ENCODE peak calls at places on chromosomes 11 and 22, in nine cellular contexts. One of them, this sample, is unnamed.

GRCh38 chr11:19225599-19225998 is 15.1 kb downstream of the E2F8 start:
- DNase-seq in IMR-90: no peak
- DNase-seq in psoas muscle: no peak
- DNase-seq in fibroblast of lung: no peak
- DNase-seq in esophagus squamous epithelium: no peak
- DNase-seq in foreskin keratinocyte: no peak
- DNase-seq in natural killer cell: no peak
- DNase-seq in dorsolateral prefrontal cortex: no peak
- DNase-seq in heart left ventricle: no peak
- DNase-seq in this sample: no peak

GRCh38 chr22:38454361-38455062 is 487 bp downstream of the KCNJ4 start:
- DNase-seq in psoas muscle: no peak
- DNase-seq in heart left ventricle: no peak
- DNase-seq in esophagus squamous epithelium: no peak
- DNase-seq in natural killer cell: no peak
- DNase-seq in fibroblast of lung: no peak
- DNase-seq in foreskin keratinocyte: no peak
- DNase-seq in IMR-90: no peak
- DNase-seq in dorsolateral prefrontal cortex: no peak
- DNase-seq in this sample: no peak

GRCh38 chr22:37817705-37818311 is 5.4 kb upstream of the GALR3 start:
- DNase-seq in fibroblast of lung: peak; percentile 76
- DNase-seq in IMR-90: peak; percentile 68
- DNase-seq in foreskin keratinocyte: no peak
- DNase-seq in esophagus squamous epithelium: no peak
- DNase-seq in natural killer cell: peak; percentile 85
- DNase-seq in dorsolateral prefrontal cortex: peak; percentile 82
- DNase-seq in psoas muscle: peak; percentile 86
- DNase-seq in heart left ventricle: peak; percentile 91
- DNase-seq in this sample: peak; percentile 89

GRCh38 chr11:120613264-120614226 is 102.0 kb downstream of the GRIK4 start:
- DNase-seq in foreskin keratinocyte: no peak
- DNase-seq in IMR-90: no peak
- DNase-seq in psoas muscle: no peak
- DNase-seq in natural killer cell: no peak
- DNase-seq in fibroblast of lung: no peak
- DNase-seq in esophagus squamous epithelium: no peak
- DNase-seq in dorsolateral prefrontal cortex: no peak
- DNase-seq in heart left ventricle: no peak
- DNase-seq in this sample: no peak

GRCh38 chr11:67438121-67438902 is 830 bp upstream of the PTPRCAP start:
- DNase-seq in foreskin keratinocyte: no peak
- DNase-seq in natural killer cell: peak; percentile 55
- DNase-seq in esophagus squamous epithelium: no peak
- DNase-seq in fibroblast of lung: no peak
- DNase-seq in IMR-90: no peak
- DNase-seq in dorsolateral prefrontal cortex: no peak
- DNase-seq in psoas muscle: no peak
- DNase-seq in heart left ventricle: no peak
- DNase-seq in this sample: peak; percentile 53

GRCh38 chr11:124887667-124888013 is 10.0 kb downstream of the ROBO4 start:
- DNase-seq in esophagus squamous epithelium: no peak
- DNase-seq in psoas muscle: no peak
- DNase-seq in heart left ventricle: no peak
- DNase-seq in dorsolateral prefrontal cortex: no peak
- DNase-seq in fibroblast of lung: no peak
- DNase-seq in IMR-90: no peak
- DNase-seq in foreskin keratinocyte: no peak
- DNase-seq in natural killer cell: no peak
- DNase-seq in this sample: no peak

GRCh38 chr22:20951932-20952380 is 15.1 kb upstream of the AIFM3 start:
- DNase-seq in natural killer cell: no peak
- DNase-seq in psoas muscle: no peak
- DNase-seq in heart left ventricle: no peak
- DNase-seq in IMR-90: no peak
- DNase-seq in esophagus squamous epithelium: no peak
- DNase-seq in dorsolateral prefrontal cortex: no peak
- DNase-seq in fibroblast of lung: no peak
- DNase-seq in foreskin keratinocyte: no peak
- DNase-seq in this sample: no peak

GRCh38 chr22:29630180-29630498 is 26.7 kb downstream of the NF2 start:
- DNase-seq in psoas muscle: no peak
- DNase-seq in natural killer cell: no peak
- DNase-seq in foreskin keratinocyte: no peak
- DNase-seq in dorsolateral prefrontal cortex: no peak
- DNase-seq in fibroblast of lung: no peak
- DNase-seq in IMR-90: no peak
- DNase-seq in heart left ventricle: no peak
- DNase-seq in esophagus squamous epithelium: no peak
- DNase-seq in this sample: no peak

GRCh38 chr11:57618438-57618837 is 21.0 kb downstream of the SERPING1 start:
- DNase-seq in IMR-90: no peak
- DNase-seq in foreskin keratinocyte: no peak
- DNase-seq in esophagus squamous epithelium: no peak
- DNase-seq in natural killer cell: no peak
- DNase-seq in fibroblast of lung: no peak
- DNase-seq in heart left ventricle: no peak
- DNase-seq in psoas muscle: no peak
- DNase-seq in dorsolateral prefrontal cortex: no peak
- DNase-seq in this sample: no peak

GRCh38 chr11:44634401-44635281 is 69.2 kb downstream of the CD82 start:
- DNase-seq in heart left ventricle: peak; percentile 86
- DNase-seq in dorsolateral prefrontal cortex: peak; percentile 88
- DNase-seq in esophagus squamous epithelium: no peak
- DNase-seq in natural killer cell: no peak
- DNase-seq in foreskin keratinocyte: no peak
- DNase-seq in fibroblast of lung: peak; percentile 83
- DNase-seq in psoas muscle: peak; percentile 79
- DNase-seq in IMR-90: peak; percentile 79
- DNase-seq in this sample: no peak

GRCh38 chr11:723120-723883 is 17.3 kb downstream of the EPS8L2 start:
- DNase-seq in fibroblast of lung: peak; percentile 44
- DNase-seq in IMR-90: peak; percentile 68
- DNase-seq in psoas muscle: peak; percentile 31
- DNase-seq in esophagus squamous epithelium: no peak
- DNase-seq in heart left ventricle: no peak
- DNase-seq in natural killer cell: peak; percentile 54
- DNase-seq in foreskin keratinocyte: no peak
- DNase-seq in dorsolateral prefrontal cortex: no peak
- DNase-seq in this sample: no peak

GRCh38 chr11:44516688-44517301 is 48.7 kb upstream of the CD82 start:
- DNase-seq in natural killer cell: no peak
- DNase-seq in IMR-90: no peak
- DNase-seq in heart left ventricle: no peak
- DNase-seq in foreskin keratinocyte: no peak
- DNase-seq in esophagus squamous epithelium: no peak
- DNase-seq in dorsolateral prefrontal cortex: no peak
- DNase-seq in fibroblast of lung: no peak
- DNase-seq in psoas muscle: no peak
- DNase-seq in this sample: no peak

GRCh38 chr22:43053176-43053575 is 36.0 kb downstream of the TTLL1 start:
- DNase-seq in psoas muscle: no peak
- DNase-seq in dorsolateral prefrontal cortex: no peak
- DNase-seq in foreskin keratinocyte: no peak
- DNase-seq in esophagus squamous epithelium: no peak
- DNase-seq in natural killer cell: no peak
- DNase-seq in fibroblast of lung: no peak
- DNase-seq in heart left ventricle: no peak
- DNase-seq in IMR-90: no peak
- DNase-seq in this sample: no peak

GRCh38 chr11:83922318-83922717 is 636.2 kb upstream of the CCDC90B start:
- DNase-seq in psoas muscle: no peak
- DNase-seq in dorsolateral prefrontal cortex: no peak
- DNase-seq in IMR-90: no peak
- DNase-seq in heart left ventricle: no peak
- DNase-seq in esophagus squamous epithelium: no peak
- DNase-seq in fibroblast of lung: no peak
- DNase-seq in natural killer cell: no peak
- DNase-seq in foreskin keratinocyte: no peak
- DNase-seq in this sample: no peak

GRCh38 chr11:64852804-64853520 is 8.5 kb upstream of the CDC42BPG start:
- DNase-seq in esophagus squamous epithelium: no peak
- DNase-seq in heart left ventricle: no peak
- DNase-seq in IMR-90: no peak
- DNase-seq in fibroblast of lung: no peak
- DNase-seq in natural killer cell: no peak
- DNase-seq in dorsolateral prefrontal cortex: no peak
- DNase-seq in foreskin keratinocyte: no peak
- DNase-seq in psoas muscle: no peak
- DNase-seq in this sample: peak; percentile 48

GRCh38 chr11:114348200-114349191 is 51.8 kb downstream of the C11orf71 start:
- DNase-seq in esophagus squamous epithelium: no peak
- DNase-seq in fibroblast of lung: peak; percentile 61
- DNase-seq in IMR-90: peak; percentile 80
- DNase-seq in natural killer cell: no peak
- DNase-seq in psoas muscle: no peak
- DNase-seq in heart left ventricle: no peak
- DNase-seq in foreskin keratinocyte: no peak
- DNase-seq in dorsolateral prefrontal cortex: peak; percentile 28
- DNase-seq in this sample: no peak

GRCh38 chr11:79066456-79067354 is 374.1 kb downstream of the TENM4 start:
- DNase-seq in esophagus squamous epithelium: no peak
- DNase-seq in dorsolateral prefrontal cortex: peak; percentile 71
- DNase-seq in natural killer cell: no peak
- DNase-seq in heart left ventricle: no peak
- DNase-seq in IMR-90: no peak
- DNase-seq in fibroblast of lung: no peak
- DNase-seq in psoas muscle: no peak
- DNase-seq in foreskin keratinocyte: no peak
- DNase-seq in this sample: no peak

GRCh38 chr11:114270531-114271270 is 25.5 kb upstream of the NNMT start:
- DNase-seq in heart left ventricle: no peak
- DNase-seq in esophagus squamous epithelium: no peak
- DNase-seq in psoas muscle: no peak
- DNase-seq in foreskin keratinocyte: no peak
- DNase-seq in IMR-90: no peak
- DNase-seq in natural killer cell: no peak
- DNase-seq in dorsolateral prefrontal cortex: no peak
- DNase-seq in fibroblast of lung: no peak
- DNase-seq in this sample: no peak

GRCh38 chr11:57133616-57134015 is 48.1 kb upstream of the LRRC55 start:
- DNase-seq in dorsolateral prefrontal cortex: no peak
- DNase-seq in heart left ventricle: no peak
- DNase-seq in esophagus squamous epithelium: no peak
- DNase-seq in foreskin keratinocyte: no peak
- DNase-seq in IMR-90: no peak
- DNase-seq in fibroblast of lung: no peak
- DNase-seq in natural killer cell: no peak
- DNase-seq in psoas muscle: no peak
- DNase-seq in this sample: no peak

GRCh38 chr11:33258631-33259184 is 1.5 kb downstream of the HIPK3 start:
- DNase-seq in heart left ventricle: no peak
- DNase-seq in fibroblast of lung: peak; percentile 67
- DNase-seq in psoas muscle: no peak
- DNase-seq in esophagus squamous epithelium: no peak
- DNase-seq in foreskin keratinocyte: peak; percentile 70
- DNase-seq in natural killer cell: no peak
- DNase-seq in IMR-90: peak; percentile 56
- DNase-seq in dorsolateral prefrontal cortex: no peak
- DNase-seq in this sample: no peak

GRCh38 chr11:65241134-65241533 is 20.6 kb upstream of the POLA2 start:
- DNase-seq in psoas muscle: no peak
- DNase-seq in fibroblast of lung: no peak
- DNase-seq in esophagus squamous epithelium: no peak
- DNase-seq in foreskin keratinocyte: no peak
- DNase-seq in heart left ventricle: no peak
- DNase-seq in IMR-90: no peak
- DNase-seq in dorsolateral prefrontal cortex: no peak
- DNase-seq in natural killer cell: no peak
- DNase-seq in this sample: no peak

GRCh38 chr11:133619973-133620372 is 87.7 kb upstream of the OPCML start:
- DNase-seq in esophagus squamous epithelium: no peak
- DNase-seq in natural killer cell: no peak
- DNase-seq in IMR-90: no peak
- DNase-seq in psoas muscle: no peak
- DNase-seq in foreskin keratinocyte: no peak
- DNase-seq in dorsolateral prefrontal cortex: no peak
- DNase-seq in fibroblast of lung: no peak
- DNase-seq in heart left ventricle: no peak
- DNase-seq in this sample: no peak

GRCh38 chr11:70240337-70240736 is 30.2 kb upstream of the PPFIA1 start:
- DNase-seq in heart left ventricle: no peak
- DNase-seq in dorsolateral prefrontal cortex: no peak
- DNase-seq in psoas muscle: no peak
- DNase-seq in foreskin keratinocyte: no peak
- DNase-seq in natural killer cell: no peak
- DNase-seq in esophagus squamous epithelium: no peak
- DNase-seq in IMR-90: no peak
- DNase-seq in fibroblast of lung: peak; percentile 46
- DNase-seq in this sample: no peak

GRCh38 chr11:59263225-59263894 is 50.6 kb upstream of the MPEG1 start:
- DNase-seq in natural killer cell: no peak
- DNase-seq in psoas muscle: no peak
- DNase-seq in heart left ventricle: no peak
- DNase-seq in IMR-90: no peak
- DNase-seq in dorsolateral prefrontal cortex: no peak
- DNase-seq in foreskin keratinocyte: no peak
- DNase-seq in esophagus squamous epithelium: no peak
- DNase-seq in fibroblast of lung: no peak
- DNase-seq in this sample: peak; percentile 52
- TF ChIP-seq CTCF in natural killer cell: no peak
- TF ChIP-seq CTCF in psoas muscle: no peak
- TF ChIP-seq CTCF in heart left ventricle: no peak
- TF ChIP-seq CTCF in IMR-90: no peak
- TF ChIP-seq CTCF in dorsolateral prefrontal cortex: no peak
- TF ChIP-seq CTCF in foreskin keratinocyte: peak; percentile 55
- TF ChIP-seq CTCF in esophagus squamous epithelium: no peak
- TF ChIP-seq CTCF in fibroblast of lung: no peak
- TF ChIP-seq CTCF in this sample: no peak

GRCh38 chr11:11618973-11619435 is 2.8 kb downstream of the GALNT18 start:
- DNase-seq in dorsolateral prefrontal cortex: no peak
- DNase-seq in heart left ventricle: no peak
- DNase-seq in natural killer cell: no peak
- DNase-seq in IMR-90: no peak
- DNase-seq in fibroblast of lung: no peak
- DNase-seq in foreskin keratinocyte: no peak
- DNase-seq in psoas muscle: no peak
- DNase-seq in esophagus squamous epithelium: no peak
- DNase-seq in this sample: no peak
- TF ChIP-seq CTCF in dorsolateral prefrontal cortex: peak; percentile 23
- TF ChIP-seq CTCF in heart left ventricle: peak; percentile 40
- TF ChIP-seq CTCF in natural killer cell: no peak
- TF ChIP-seq CTCF in IMR-90: no peak
- TF ChIP-seq CTCF in fibroblast of lung: no peak
- TF ChIP-seq CTCF in foreskin keratinocyte: peak; percentile 32
- TF ChIP-seq CTCF in psoas muscle: no peak
- TF ChIP-seq CTCF in esophagus squamous epithelium: no peak
- TF ChIP-seq CTCF in this sample: no peak

GRCh38 chr22:49685686-49686085 is 142.0 kb downstream of the BRD1 start:
- DNase-seq in fibroblast of lung: no peak
- DNase-seq in foreskin keratinocyte: no peak
- DNase-seq in natural killer cell: no peak
- DNase-seq in IMR-90: no peak
- DNase-seq in esophagus squamous epithelium: no peak
- DNase-seq in heart left ventricle: no peak
- DNase-seq in psoas muscle: no peak
- DNase-seq in dorsolateral prefrontal cortex: no peak
- DNase-seq in this sample: no peak
- TF ChIP-seq CTCF in fibroblast of lung: no peak
- TF ChIP-seq CTCF in foreskin keratinocyte: no peak
- TF ChIP-seq CTCF in natural killer cell: no peak
- TF ChIP-seq CTCF in IMR-90: no peak
- TF ChIP-seq CTCF in esophagus squamous epithelium: no peak
- TF ChIP-seq CTCF in heart left ventricle: no peak
- TF ChIP-seq CTCF in psoas muscle: no peak
- TF ChIP-seq CTCF in dorsolateral prefrontal cortex: no peak
- TF ChIP-seq CTCF in this sample: no peak

GRCh38 chr11:75576445-75577049 is 14.5 kb downstream of the SERPINH1 start:
- DNase-seq in heart left ventricle: no peak
- DNase-seq in natural killer cell: peak; percentile 47
- DNase-seq in foreskin keratinocyte: no peak
- DNase-seq in fibroblast of lung: peak; percentile 79
- DNase-seq in psoas muscle: no peak
- DNase-seq in esophagus squamous epithelium: no peak
- DNase-seq in IMR-90: peak; percentile 63
- DNase-seq in dorsolateral prefrontal cortex: no peak
- DNase-seq in this sample: peak; percentile 60
- TF ChIP-seq CTCF in heart left ventricle: no peak
- TF ChIP-seq CTCF in natural killer cell: no peak
- TF ChIP-seq CTCF in foreskin keratinocyte: no peak
- TF ChIP-seq CTCF in fibroblast of lung: no peak
- TF ChIP-seq CTCF in psoas muscle: no peak
- TF ChIP-seq CTCF in esophagus squamous epithelium: no peak
- TF ChIP-seq CTCF in IMR-90: no peak
- TF ChIP-seq CTCF in dorsolateral prefrontal cortex: no peak
- TF ChIP-seq CTCF in this sample: no peak